ENCODE peak calls at places on chromosomes 16 and 17, in ten cellular contexts. One of them, this sample, is unnamed.

GRCh38 chr16:52113812-52114211 is 433.1 kb downstream of the TOX3 start:
- DNase-seq in cardiac muscle cell: no peak
- DNase-seq in gastrocnemius medialis: no peak
- DNase-seq in PC-3: no peak
- DNase-seq in RWPE2: no peak
- DNase-seq in thyroid gland: no peak
- DNase-seq in OCI-LY7: no peak
- DNase-seq in ovary: no peak
- DNase-seq in tibial artery: no peak
- DNase-seq in heart left ventricle: no peak
- DNase-seq in this sample: no peak

GRCh38 chr17:62732125-62732524 is 76.0 kb downstream of the MARCHF10 start:
- DNase-seq in RWPE2: no peak
- DNase-seq in gastrocnemius medialis: no peak
- DNase-seq in OCI-LY7: no peak
- DNase-seq in cardiac muscle cell: no peak
- DNase-seq in tibial artery: no peak
- DNase-seq in thyroid gland: no peak
- DNase-seq in PC-3: no peak
- DNase-seq in ovary: no peak
- DNase-seq in heart left ventricle: no peak
- DNase-seq in this sample: no peak

GRCh38 chr16:72025404-72026114 is 17.0 kb downstream of the DHODH start:
- DNase-seq in ovary: no peak
- DNase-seq in gastrocnemius medialis: no peak
- DNase-seq in heart left ventricle: no peak
- DNase-seq in thyroid gland: no peak
- DNase-seq in RWPE2: no peak
- DNase-seq in OCI-LY7: no peak
- DNase-seq in PC-3: no peak
- DNase-seq in tibial artery: no peak
- DNase-seq in cardiac muscle cell: no peak
- DNase-seq in this sample: no peak

GRCh38 chr16:23469814-23470213 is 16.8 kb upstream of the COG7 start:
- DNase-seq in cardiac muscle cell: no peak
- DNase-seq in tibial artery: no peak
- DNase-seq in RWPE2: no peak
- DNase-seq in gastrocnemius medialis: peak; percentile 38
- DNase-seq in OCI-LY7: no peak
- DNase-seq in ovary: no peak
- DNase-seq in PC-3: peak; percentile 81
- DNase-seq in heart left ventricle: no peak
- DNase-seq in thyroid gland: peak; percentile 83
- DNase-seq in this sample: no peak

GRCh38 chr17:41403409-41404023 is 6.1 kb upstream of the KRT31 start:
- DNase-seq in cardiac muscle cell: no peak
- DNase-seq in ovary: no peak
- DNase-seq in thyroid gland: no peak
- DNase-seq in heart left ventricle: no peak
- DNase-seq in tibial artery: no peak
- DNase-seq in gastrocnemius medialis: no peak
- DNase-seq in OCI-LY7: no peak
- DNase-seq in RWPE2: no peak
- DNase-seq in PC-3: no peak
- DNase-seq in this sample: no peak

GRCh38 chr16:84617068-84617630 is 729 bp downstream of the COTL1 start:
- DNase-seq in cardiac muscle cell: no peak
- DNase-seq in RWPE2: no peak
- DNase-seq in ovary: no peak
- DNase-seq in PC-3: no peak
- DNase-seq in gastrocnemius medialis: no peak
- DNase-seq in tibial artery: peak; percentile 35
- DNase-seq in OCI-LY7: peak; percentile 64
- DNase-seq in thyroid gland: peak; percentile 52
- DNase-seq in heart left ventricle: no peak
- DNase-seq in this sample: peak; percentile 45

GRCh38 chr16:21646721-21647561 is 5.5 kb downstream of the IGSF6 start:
- DNase-seq in ovary: no peak
- DNase-seq in tibial artery: no peak
- DNase-seq in heart left ventricle: no peak
- DNase-seq in cardiac muscle cell: no peak
- DNase-seq in OCI-LY7: peak; percentile 91
- DNase-seq in thyroid gland: peak; percentile 19
- DNase-seq in gastrocnemius medialis: no peak
- DNase-seq in PC-3: no peak
- DNase-seq in RWPE2: no peak
- DNase-seq in this sample: peak; percentile 35

GRCh38 chr16:78633551-78633950 is 534.1 kb downstream of the WWOX start:
- DNase-seq in tibial artery: no peak
- DNase-seq in PC-3: no peak
- DNase-seq in gastrocnemius medialis: no peak
- DNase-seq in OCI-LY7: no peak
- DNase-seq in ovary: no peak
- DNase-seq in heart left ventricle: no peak
- DNase-seq in cardiac muscle cell: no peak
- DNase-seq in RWPE2: no peak
- DNase-seq in thyroid gland: no peak
- DNase-seq in this sample: no peak

GRCh38 chr16:68146583-68146982 is 61.4 kb downstream of the NFATC3 start:
- DNase-seq in PC-3: no peak
- DNase-seq in gastrocnemius medialis: no peak
- DNase-seq in cardiac muscle cell: peak; percentile 59
- DNase-seq in thyroid gland: no peak
- DNase-seq in RWPE2: no peak
- DNase-seq in tibial artery: no peak
- DNase-seq in OCI-LY7: no peak
- DNase-seq in heart left ventricle: no peak
- DNase-seq in ovary: no peak
- DNase-seq in this sample: no peak

GRCh38 chr16:56600398-56600999 is 7.9 kb upstream of the MT2A start:
- DNase-seq in RWPE2: no peak
- DNase-seq in gastrocnemius medialis: no peak
- DNase-seq in PC-3: peak; percentile 68
- DNase-seq in heart left ventricle: no peak
- DNase-seq in thyroid gland: peak; percentile 40
- DNase-seq in ovary: no peak
- DNase-seq in cardiac muscle cell: peak; percentile 55
- DNase-seq in OCI-LY7: peak; percentile 58
- DNase-seq in tibial artery: peak; percentile 46
- DNase-seq in this sample: peak; percentile 44

GRCh38 chr16:81526199-81526598 is 81.6 kb downstream of the CMIP start:
- DNase-seq in tibial artery: no peak
- DNase-seq in thyroid gland: no peak
- DNase-seq in OCI-LY7: no peak
- DNase-seq in cardiac muscle cell: no peak
- DNase-seq in ovary: no peak
- DNase-seq in PC-3: no peak
- DNase-seq in gastrocnemius medialis: no peak
- DNase-seq in RWPE2: no peak
- DNase-seq in heart left ventricle: no peak
- DNase-seq in this sample: no peak
- H3K4me1 ChIP-seq in tibial artery: no peaks in the 10 kb centered on the region
- H3K4me1 ChIP-seq in thyroid gland: peaks cover 24% of the 10 kb centered on the region
- H3K4me1 ChIP-seq in OCI-LY7: peaks cover 9% of the 10 kb centered on the region
- H3K4me1 ChIP-seq in cardiac muscle cell: peaks cover 3% of the 10 kb centered on the region
- H3K4me1 ChIP-seq in ovary: peaks cover 4% of the 10 kb centered on the region
- H3K4me1 ChIP-seq in PC-3: peaks cover 48% of the 10 kb centered on the region
- H3K4me1 ChIP-seq in gastrocnemius medialis: peaks cover 5% of the 10 kb centered on the region
- H3K4me1 ChIP-seq in RWPE2: peaks cover 84% of the 10 kb centered on the region
- H3K4me1 ChIP-seq in heart left ventricle: peaks cover 21% of the 10 kb centered on the region
- H3K4me1 ChIP-seq in this sample: peaks cover 25% of the 10 kb centered on the region

GRCh38 chr17:28669918-28670317 is 7.9 kb downstream of the SUPT6H start:
- DNase-seq in RWPE2: no peak
- DNase-seq in thyroid gland: no peak
- DNase-seq in OCI-LY7: no peak
- DNase-seq in gastrocnemius medialis: no peak
- DNase-seq in tibial artery: no peak
- DNase-seq in heart left ventricle: no peak
- DNase-seq in PC-3: no peak
- DNase-seq in ovary: no peak
- DNase-seq in cardiac muscle cell: no peak
- DNase-seq in this sample: no peak

GRCh38 chr17:28667870-28668269 is 5.9 kb downstream of the SUPT6H start:
- DNase-seq in OCI-LY7: no peak
- DNase-seq in RWPE2: no peak
- DNase-seq in thyroid gland: no peak
- DNase-seq in gastrocnemius medialis: no peak
- DNase-seq in cardiac muscle cell: no peak
- DNase-seq in tibial artery: no peak
- DNase-seq in PC-3: no peak
- DNase-seq in ovary: no peak
- DNase-seq in heart left ventricle: no peak
- DNase-seq in this sample: no peak

GRCh38 chr17:28662527-28662829 is 473 bp downstream of the SUPT6H start:
- DNase-seq in cardiac muscle cell: no peak
- DNase-seq in heart left ventricle: no peak
- DNase-seq in PC-3: no peak
- DNase-seq in thyroid gland: no peak
- DNase-seq in ovary: no peak
- DNase-seq in gastrocnemius medialis: no peak
- DNase-seq in RWPE2: no peak
- DNase-seq in OCI-LY7: no peak
- DNase-seq in tibial artery: no peak
- DNase-seq in this sample: no peak

GRCh38 chr17:28663723-28664122 is 1.7 kb downstream of the SUPT6H start:
- DNase-seq in heart left ventricle: no peak
- DNase-seq in thyroid gland: no peak
- DNase-seq in OCI-LY7: no peak
- DNase-seq in tibial artery: no peak
- DNase-seq in RWPE2: no peak
- DNase-seq in cardiac muscle cell: no peak
- DNase-seq in PC-3: no peak
- DNase-seq in ovary: no peak
- DNase-seq in gastrocnemius medialis: no peak
- DNase-seq in this sample: no peak

GRCh38 chr17:28665994-28666393 is 4.0 kb downstream of the SUPT6H start:
- DNase-seq in RWPE2: no peak
- DNase-seq in heart left ventricle: no peak
- DNase-seq in tibial artery: no peak
- DNase-seq in thyroid gland: no peak
- DNase-seq in ovary: no peak
- DNase-seq in gastrocnemius medialis: no peak
- DNase-seq in OCI-LY7: no peak
- DNase-seq in cardiac muscle cell: no peak
- DNase-seq in PC-3: no peak
- DNase-seq in this sample: no peak
- TF ChIP-seq CTCF in RWPE2: no peak
- TF ChIP-seq CTCF in heart left ventricle: no peak
- TF ChIP-seq CTCF in tibial artery: no peak
- TF ChIP-seq CTCF in thyroid gland: no peak
- TF ChIP-seq CTCF in ovary: no peak
- TF ChIP-seq CTCF in gastrocnemius medialis: no peak
- TF ChIP-seq CTCF in OCI-LY7: no peak
- TF ChIP-seq CTCF in cardiac muscle cell: no peak
- TF ChIP-seq CTCF in PC-3: no peak
- TF ChIP-seq CTCF in this sample: no peak

DNA sequence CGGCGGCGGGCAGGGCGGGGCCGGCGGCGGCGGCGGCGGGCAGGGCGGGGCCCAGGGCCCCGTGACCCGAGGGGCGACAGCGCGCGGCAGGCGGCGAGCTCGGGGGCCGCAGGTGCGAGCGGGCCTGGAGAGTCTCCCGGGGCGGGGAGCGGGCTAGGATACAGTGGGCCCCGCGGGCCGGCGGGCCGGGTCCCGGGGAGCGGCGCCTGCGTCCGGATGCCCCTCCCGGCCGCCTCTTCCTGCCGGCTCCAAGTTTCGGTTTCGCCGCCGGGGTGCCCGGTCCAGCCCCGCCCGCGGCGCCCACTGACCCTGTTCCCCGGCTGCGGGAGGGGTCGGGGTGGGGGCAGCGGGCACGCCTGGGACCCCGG is at the start of gene RNF213:
- DNase-seq in cardiac muscle cell: peak; percentile 70
- DNase-seq in gastrocnemius medialis: no peak
- DNase-seq in PC-3: peak; percentile 39
- DNase-seq in tibial artery: peak; percentile 39
- DNase-seq in OCI-LY7: peak; percentile 88
- DNase-seq in thyroid gland: peak; percentile 53
- DNase-seq in ovary: peak; percentile 62
- DNase-seq in heart left ventricle: peak; percentile 74
- DNase-seq in RWPE2: no peak
- DNase-seq in this sample: peak; percentile 68
- H3K4me1 ChIP-seq in cardiac muscle cell: no peaks in the 10 kb centered on the region
- H3K4me1 ChIP-seq in gastrocnemius medialis: peaks cover 34% of the 10 kb centered on the region
- H3K4me1 ChIP-seq in PC-3: peaks cover 25% of the 10 kb centered on the region
- H3K4me1 ChIP-seq in tibial artery: peaks cover 39% of the 10 kb centered on the region
- H3K4me1 ChIP-seq in OCI-LY7: peaks cover 61% of the 10 kb centered on the region
- H3K4me1 ChIP-seq in thyroid gland: peaks cover 51% of the 10 kb centered on the region
- H3K4me1 ChIP-seq in ovary: peaks cover 16% of the 10 kb centered on the region
- H3K4me1 ChIP-seq in heart left ventricle: peaks cover 37% of the 10 kb centered on the region
- H3K4me1 ChIP-seq in RWPE2: peaks cover 11% of the 10 kb centered on the region
- H3K4me1 ChIP-seq in this sample: peaks cover 34% of the 10 kb centered on the region

GRCh38 chr17:76147211-76148014 is 6.4 kb upstream of the FOXJ1 start:
- DNase-seq in tibial artery: no peak
- DNase-seq in gastrocnemius medialis: no peak
- DNase-seq in thyroid gland: no peak
- DNase-seq in cardiac muscle cell: no peak
- DNase-seq in OCI-LY7: peak; percentile 41
- DNase-seq in PC-3: peak; percentile 78
- DNase-seq in ovary: no peak
- DNase-seq in heart left ventricle: no peak
- DNase-seq in RWPE2: no peak
- DNase-seq in this sample: no peak

GRCh38 chr17:76149214-76149613 is 8.2 kb upstream of the FOXJ1 start:
- DNase-seq in RWPE2: no peak
- DNase-seq in tibial artery: no peak
- DNase-seq in PC-3: no peak
- DNase-seq in heart left ventricle: no peak
- DNase-seq in gastrocnemius medialis: no peak
- DNase-seq in ovary: no peak
- DNase-seq in thyroid gland: no peak
- DNase-seq in OCI-LY7: no peak
- DNase-seq in cardiac muscle cell: no peak
- DNase-seq in this sample: no peak

GRCh38 chr17:76145231-76146052 is 4.4 kb upstream of the FOXJ1 start:
- DNase-seq in thyroid gland: no peak
- DNase-seq in RWPE2: peak; percentile 42
- DNase-seq in tibial artery: no peak
- DNase-seq in ovary: no peak
- DNase-seq in OCI-LY7: peak; percentile 80
- DNase-seq in cardiac muscle cell: peak; percentile 49
- DNase-seq in gastrocnemius medialis: no peak
- DNase-seq in heart left ventricle: no peak
- DNase-seq in PC-3: no peak
- DNase-seq in this sample: no peak

GRCh38 chr17:76146053-76146875 is 5.2 kb upstream of the FOXJ1 start:
- DNase-seq in thyroid gland: no peak
- DNase-seq in ovary: no peak
- DNase-seq in RWPE2: no peak
- DNase-seq in cardiac muscle cell: no peak
- DNase-seq in heart left ventricle: no peak
- DNase-seq in PC-3: peak; percentile 39
- DNase-seq in OCI-LY7: peak; percentile 39
- DNase-seq in gastrocnemius medialis: no peak
- DNase-seq in tibial artery: no peak
- DNase-seq in this sample: no peak

DNA sequence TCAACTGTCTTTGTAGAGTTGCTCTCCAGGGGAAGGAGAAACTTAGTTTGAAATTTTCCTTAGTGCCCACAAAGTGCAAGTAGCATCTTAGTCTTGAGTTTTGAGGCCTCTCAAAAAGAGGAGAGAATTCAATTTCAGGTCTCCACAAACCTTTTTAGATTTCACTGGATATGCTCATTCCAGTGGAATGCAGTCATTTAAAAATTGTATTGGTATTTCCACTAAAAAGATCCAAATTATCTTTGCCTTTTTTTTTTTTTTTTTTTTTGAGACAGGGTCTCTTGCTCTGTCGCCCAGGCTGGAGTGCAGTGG is 6.9 kb upstream of the FOXJ1 start:
- DNase-seq in ovary: no peak
- DNase-seq in heart left ventricle: no peak
- DNase-seq in thyroid gland: no peak
- DNase-seq in OCI-LY7: no peak
- DNase-seq in PC-3: no peak
- DNase-seq in RWPE2: no peak
- DNase-seq in gastrocnemius medialis: no peak
- DNase-seq in tibial artery: no peak
- DNase-seq in cardiac muscle cell: no peak
- DNase-seq in this sample: no peak
- TF ChIP-seq CTCF in ovary: no peak
- TF ChIP-seq CTCF in heart left ventricle: no peak
- TF ChIP-seq CTCF in thyroid gland: no peak
- TF ChIP-seq CTCF in OCI-LY7: no peak
- TF ChIP-seq CTCF in PC-3: peak; percentile 4
- TF ChIP-seq CTCF in RWPE2: peak; percentile 51
- TF ChIP-seq CTCF in gastrocnemius medialis: no peak
- TF ChIP-seq CTCF in tibial artery: no peak
- TF ChIP-seq CTCF in cardiac muscle cell: no peak
- TF ChIP-seq CTCF in this sample: no peak

This sample was measured in stomach.